ENCODE peak calls at places on chromosomes 1 and 21, in six cellular contexts. T is upper lobe of right lung, D is hepatic stellate cell, K is foreskin fibroblast, F is kidney tubule cell, Z is GM20000. E is an unnamed sample.

GRCh38 chr1:6651889-6652288 is 27.2 kb downstream of the THAP3 start:
- DNase-seq in D (no peak), F (peak; percentile 7), Z (no peak), T (no peak), K (no peak), E (no peak)

GRCh38 chr1:40973912-40974311 is 5.6 kb upstream of the CTPS1 start:
- DNase-seq in D (no peak), F (no peak), T (no peak), K (no peak), Z (no peak), E (no peak)

GRCh38 chr1:28248273-28249012 is 10.9 kb upstream of the SESN2 start:
- DNase-seq in Z (peak; percentile 63), K (peak; percentile 91), T (peak; percentile 84), D (peak; percentile 71), F (peak; percentile 83), E (peak; percentile 68)

GRCh38 chr21:45780647-45781046 is 137.1 kb downstream of the PCBP3 start:
- DNase-seq in D (no peak), K (no peak), Z (no peak), T (no peak), F (no peak), E (no peak)

GRCh38 chr21:35038772-35039145 is 10.3 kb downstream of the RUNX1 start:
- DNase-seq in D (no peak), F (no peak), K (no peak), Z (no peak), T (no peak), E (no peak)

GRCh38 chr1:53512807-53513755 is 53.9 kb downstream of the DMRTB1 start:
- DNase-seq in T (no peak), D (no peak), F (no peak), K (no peak), Z (no peak), E (no peak)

GRCh38 chr1:62687421-62687902 is 724 bp downstream of the DOCK7 start:
- DNase-seq in D (peak; percentile 30), F (peak; percentile 40), K (peak; percentile 56), T (no peak), Z (peak; percentile 63), E (peak; percentile 56)

GRCh38 chr1:233227930-233228465 is 67.5 kb downstream of the PCNX2 start:
- DNase-seq in F (no peak), D (no peak), Z (no peak), K (no peak), T (no peak), E (no peak)

GRCh38 chr1:31665264-31665878 is 20.7 kb upstream of the PEF1 start:
- DNase-seq in Z (no peak), D (no peak), T (peak; percentile 54), F (no peak), K (no peak), E (no peak)

GRCh38 chr1:89540406-89540970 is 15.9 kb downstream of the LRRC8B start:
- DNase-seq in K (no peak), T (no peak), D (no peak), F (no peak), Z (no peak), E (no peak)

GRCh38 chr1:117821782-117822447 is 107.5 kb downstream of the GDAP2 start:
- DNase-seq in Z (no peak), D (peak; percentile 27), T (no peak), K (peak; percentile 92), F (peak; percentile 91), E (no peak)

GRCh38 chr1:156421062-156421938 is 52.3 kb downstream of the RHBG start:
- DNase-seq in K (peak; percentile 77), F (peak; percentile 53), D (peak; percentile 92), Z (peak; percentile 96), T (peak; percentile 83), E (peak; percentile 97)

E was measured in GM13976.